ENCODE peak calls at places on chromosome 11, in five cellular contexts. N is tibial artery, S is choroid plexus epithelial cell, G is cardiac muscle cell, L is GM12865. J is an unnamed sample.

GRCh38 chr11:29293825-29294224 is 723.0 kb downstream of the KCNA4 start:
- DNase-seq in N (no peak), S (peak; percentile 93), G (no peak), L (peak; percentile 69), J (no peak)

GRCh38 chr11:111913997-111914396 is 1.5 kb downstream of the HSPB2 start:
- DNase-seq in N (peak; percentile 84), S (peak; percentile 64), G (no peak), L (no peak), J (no peak)

GRCh38 chr11:133064152-133064877 is 468.0 kb downstream of the OPCML start:
- DNase-seq in N (peak; percentile 43), S (peak; percentile 61), G (peak; percentile 90), L (no peak), J (peak; percentile 84)

GRCh38 chr11:78655561-78655960 is 80.9 kb upstream of the NARS2 start:
- DNase-seq in N (no peak), S (no peak), G (no peak), L (no peak), J (no peak)

GRCh38 chr11:33258631-33259184 is 1.5 kb downstream of the HIPK3 start:
- DNase-seq in N (no peak), S (peak; percentile 73), G (no peak), L (no peak), J (no peak)

GRCh38 chr11:61917357-61918109 is at the start of gene RAB3IL1:
- DNase-seq in N (peak; percentile 74), S (no peak), G (peak; percentile 89), L (no peak), J (peak; percentile 16)

GRCh38 chr11:35257287-35257686 is 118.3 kb downstream of the CD44 start:
- DNase-seq in N (no peak), S (no peak), G (no peak), L (peak; percentile 69), J (no peak)

GRCh38 chr11:69496631-69497220 is 15.3 kb downstream of the LINC01488 start:
- DNase-seq in N (no peak), S (no peak), G (no peak), L (no peak), J (no peak)

GRCh38 chr11:134678152-134678551 is 266.1 kb upstream of the B3GAT1 start:
- DNase-seq in N (no peak), S (no peak), G (no peak), L (no peak), J (no peak)

GRCh38 chr11:96205460-96205809 is 137.6 kb downstream of the MAML2 start:
- DNase-seq in N (no peak), S (no peak), G (no peak), L (no peak), J (no peak)

GRCh38 chr11:63369971-63370588 is 495 bp downstream of the SLC22A9 start:
- DNase-seq in N (no peak), S (no peak), G (no peak), L (no peak), J (no peak)

GRCh38 chr11:112794321-112794720 is 166.9 kb upstream of the NCAM1 start:
- DNase-seq in N (no peak), S (no peak), G (no peak), L (no peak), J (no peak)

GRCh38 chr11:14420223-14420622 is 61.2 kb upstream of the RRAS2 start:
- DNase-seq in N (no peak), S (no peak), G (no peak), L (no peak), J (no peak)

GRCh38 chr11:82539669-82540068 is 194.0 kb downstream of the FAM181B start:
- DNase-seq in N (no peak), S (no peak), G (no peak), L (peak; percentile 6), J (no peak)

GRCh38 chr11:115420524-115420923 is 83.7 kb downstream of the CADM1 start:
- DNase-seq in N (no peak), S (no peak), G (no peak), L (no peak), J (no peak)

GRCh38 chr11:128174465-128175101 is 412.8 kb downstream of the ETS1 start:
- DNase-seq in N (no peak), S (peak; percentile 82), G (peak; percentile 48), L (no peak), J (no peak)

GRCh38 chr11:15625691-15626090 is 511.0 kb downstream of the INSC start:
- DNase-seq in N (no peak), S (no peak), G (no peak), L (no peak), J (no peak)

GRCh38 chr11:65672180-65672860 is 9.6 kb upstream of the RELA start:
- DNase-seq in N (no peak), S (no peak), G (no peak), L (no peak), J (no peak)

GRCh38 chr11:11349870-11350325 is 3.2 kb downstream of the CSNK2A3 start:
- DNase-seq in N (no peak), S (peak; percentile 43), G (no peak), L (no peak), J (no peak)

GRCh38 chr11:65293909-65294381 is 20.7 kb upstream of the CDC42EP2 start:
- DNase-seq in N (no peak), S (no peak), G (no peak), L (no peak), J (no peak)

GRCh38 chr11:76830639-76831312 is 29.9 kb upstream of the ACER3 start:
- DNase-seq in N (no peak), S (peak; percentile 90), G (no peak), L (no peak), J (no peak)

DNA sequence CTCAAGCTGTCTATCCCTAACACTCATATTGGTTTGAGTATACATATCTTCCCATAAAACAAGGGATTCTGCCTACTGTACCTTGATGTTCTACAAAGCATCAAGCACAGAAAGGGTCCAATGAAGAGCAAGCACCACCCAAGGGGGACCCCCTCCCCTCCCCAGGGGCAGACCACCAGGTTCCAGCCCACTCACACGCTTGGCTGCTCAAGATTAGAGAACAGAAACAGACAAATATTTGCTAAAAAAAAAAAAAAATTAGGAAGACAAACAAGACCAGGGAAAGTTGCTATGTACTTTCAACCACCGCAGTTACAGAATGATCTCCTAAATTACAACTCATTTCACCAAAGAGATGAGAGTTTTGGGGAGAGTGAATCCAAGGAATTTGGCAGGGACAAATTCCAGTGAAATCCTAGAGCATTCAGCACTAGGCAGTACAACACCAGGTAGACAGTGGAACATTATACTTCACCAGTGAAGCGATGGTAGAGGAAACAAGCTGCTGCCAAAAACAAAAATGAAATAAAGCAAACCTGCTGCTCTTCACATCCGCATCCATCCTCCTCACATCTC is 17.0 kb downstream of the SMCO4 start:
- DNase-seq in N (no peak), S (no peak), G (no peak), L (no peak), J (no peak)
- H3K4me3 ChIP-seq in N (no peak overlapping the region), S (no peak overlapping the region), G (no peak overlapping the region), L (peak overlapping the region; percentile 2), J (no peak overlapping the region)

DNA sequence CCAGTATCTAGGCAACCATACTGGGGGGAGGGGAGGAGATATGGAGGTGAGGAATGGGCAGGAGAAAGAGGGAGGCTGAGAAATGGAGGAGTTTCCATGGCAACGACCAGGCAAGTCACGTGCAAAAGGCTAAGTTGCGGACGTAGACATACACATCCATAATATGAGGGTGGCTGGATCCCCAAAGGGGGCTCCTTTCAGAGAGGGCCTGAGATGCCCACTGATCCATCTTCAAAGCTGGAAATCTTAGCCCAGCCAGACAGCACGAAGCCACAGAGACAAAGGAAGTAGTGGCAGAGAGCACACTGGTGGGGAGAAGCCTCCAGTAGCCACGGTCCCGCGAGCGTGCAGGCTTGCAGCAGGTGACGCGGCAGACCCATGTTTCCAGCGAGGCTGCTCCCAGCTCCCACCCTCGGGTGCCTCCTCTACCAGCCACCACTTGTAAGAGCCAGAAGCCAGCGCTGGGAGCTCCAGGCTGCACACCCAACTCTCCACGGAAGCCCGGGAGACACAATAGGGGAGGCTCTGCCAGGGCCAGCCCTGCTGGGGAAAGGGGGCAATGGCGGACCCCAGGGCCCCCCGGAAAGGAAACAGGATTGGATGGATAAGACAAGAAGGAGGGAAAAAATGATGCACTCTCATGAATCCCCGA is 935 bp downstream of the FXYD6 start:
- DNase-seq in N (no peak), S (no peak), G (peak; percentile 42), L (no peak), J (no peak)
- H3K4me3 ChIP-seq in N (peak overlapping the region; percentile 49), S (no peak overlapping the region), G (peak overlapping the region; percentile 81), L (no peak overlapping the region), J (peak overlapping the region; percentile 67)

GRCh38 chr11:8809605-8810272 is 101.2 kb upstream of the AKIP1 start:
- DNase-seq in N (no peak), S (no peak), G (peak; percentile 35), L (no peak), J (no peak)

GRCh38 chr11:8808226-8808585 is 102.8 kb upstream of the AKIP1 start:
- DNase-seq in N (no peak), S (no peak), G (peak; percentile 24), L (no peak), J (no peak)

GRCh38 chr11:8810331-8811301 is 100.4 kb upstream of the AKIP1 start:
- DNase-seq in N (peak; percentile 80), S (peak; percentile 93), G (peak; percentile 90), L (peak; percentile 72), J (no peak)

GRCh38 chr11:8807544-8808225 is 103.3 kb upstream of the AKIP1 start:
- DNase-seq in N (peak; percentile 61), S (peak; percentile 42), G (no peak), L (no peak), J (no peak)

GRCh38 chr11:8809185-8809584 is 101.8 kb upstream of the AKIP1 start:
- DNase-seq in N (no peak), S (peak; percentile 55), G (no peak), L (no peak), J (no peak)
- H3K4me3 ChIP-seq in N (peak overlapping the region; percentile 66), S (peak overlapping the region; percentile 68), G (peak overlapping the region; percentile 64), L (no peak overlapping the region), J (no peak overlapping the region)

DNA sequence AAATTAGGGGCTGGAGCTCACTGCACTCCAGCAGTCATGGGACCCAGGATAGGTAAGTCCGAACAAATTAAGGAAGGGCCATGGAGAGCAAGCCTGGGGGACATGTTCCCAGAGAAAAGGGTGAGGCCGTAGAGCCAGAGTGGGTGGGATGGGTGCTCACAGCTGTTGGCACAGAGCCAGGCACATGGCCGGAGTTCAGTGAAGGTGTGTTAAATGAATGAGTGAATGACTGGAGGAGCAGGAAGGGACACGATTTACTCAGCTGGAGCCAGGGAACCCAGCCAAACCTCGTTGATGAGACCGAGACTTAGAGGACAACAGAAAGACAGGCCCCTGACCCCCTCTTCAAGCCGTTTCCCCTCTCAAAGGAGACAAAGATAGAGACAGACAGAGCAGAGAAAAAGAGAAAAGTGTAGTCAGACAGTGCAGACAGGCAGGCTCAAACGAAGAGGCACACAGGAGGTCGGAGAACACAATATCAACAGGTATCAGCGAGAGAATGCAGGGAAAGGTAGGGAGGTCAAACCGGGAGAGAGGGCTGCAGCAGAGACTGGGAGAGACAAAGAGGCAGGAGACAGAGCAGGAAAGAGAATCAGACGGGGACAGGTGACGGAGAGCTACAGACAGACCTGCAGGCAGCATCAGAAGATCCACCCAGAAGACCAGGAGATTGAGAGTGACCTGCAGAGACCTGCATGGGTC is 590 bp downstream of the SLCO2B1 start:
- DNase-seq in N (no peak), S (no peak), G (no peak), L (no peak), J (no peak)
- H3K4me3 ChIP-seq in N (peak overlapping the region; percentile 41), S (no peak overlapping the region), G (no peak overlapping the region), L (no peak overlapping the region), J (no peak overlapping the region)

GRCh38 chr11:46601129-46601528 is 7.3 kb upstream of the AMBRA1 start:
- DNase-seq in N (no peak), S (peak; percentile 25), G (no peak), L (no peak), J (no peak)
- H3K4me3 ChIP-seq in N (no peak overlapping the region), S (no peak overlapping the region), G (no peak overlapping the region), L (no peak overlapping the region), J (no peak overlapping the region)